ENCODE peak calls at places on chromosome 9, in ten cellular contexts. C, B, D, H, L, O, E, S, P and T are unnamed samples.

GRCh38 chr9:86580688-86581087 is 226.5 kb upstream of the TUT7 start:
- DNase-seq in D (no peak), S (no peak), E (no peak), C (no peak), L (no peak), O (no peak), P (peak), H (no peak), B (no peak), T (no peak)

GRCh38 chr9:33823801-33824200 is 6.8 kb downstream of the UBE2R2 start:
- DNase-seq in C (no peak), B (no peak), D (no peak), H (no peak), P (no peak), S (no peak), L (no peak), E (no peak), O (no peak), T (no peak)

GRCh38 chr9:121455527-121456239 is 44.0 kb downstream of the GGTA1 start:
- DNase-seq in L (no peak), O (no peak), C (no peak), E (no peak), D (no peak), P (no peak), B (no peak), S (no peak), H (no peak), T (no peak)

GRCh38 chr9:34719021-34719768 is 9.3 kb upstream of the CCL21 start:
- DNase-seq in D (no peak), E (peak), O (no peak), P (no peak), S (no peak), H (no peak), B (no peak), L (no peak), C (no peak), T (peak)

GRCh38 chr9:133897675-133898074 is 94.4 kb downstream of the VAV2 start:
- DNase-seq in C (no peak), P (no peak), O (no peak), B (no peak), H (no peak), D (no peak), L (no peak), S (no peak), E (no peak), T (no peak)

GRCh38 chr9:120412425-120412951 is 167.5 kb downstream of the CDK5RAP2 start:
- DNase-seq in O (peak), L (no peak), P (peak), C (no peak), E (peak), D (peak), S (peak), B (peak), H (peak), T (no peak)

GRCh38 chr9:117247271-117247670 is 167.6 kb downstream of the ASTN2 start:
- DNase-seq in H (no peak), B (peak), C (no peak), O (no peak), D (no peak), P (no peak), S (peak), L (no peak), E (peak), T (no peak)

GRCh38 chr9:37862530-37862929 is 41.4 kb downstream of the SLC25A51 start:
- DNase-seq in C (no peak), S (no peak), E (no peak), L (no peak), P (no peak), O (no peak), B (no peak), H (no peak), D (no peak), T (no peak)

GRCh38 chr9:95822583-95823431 is 52.7 kb upstream of the ERCC6L2 start:
- DNase-seq in E (no peak), C (no peak), O (peak), B (peak), P (peak), H (peak), L (no peak), S (peak), D (peak), T (no peak)

GRCh38 chr9:3868012-3868411 is 342.2 kb upstream of the RFX3 start:
- DNase-seq in C (no peak), E (no peak), H (no peak), P (peak), O (no peak), L (no peak), S (no peak), B (no peak), D (no peak), T (no peak)

GRCh38 chr9:113178087-113178486 is 27.3 kb downstream of the SLC31A2 start:
- DNase-seq in H (peak), B (no peak), C (no peak), P (peak), L (no peak), E (no peak), S (no peak), O (peak), D (no peak), T (no peak)

GRCh38 chr9:131645078-131645776 is 94.6 kb downstream of the RAPGEF1 start:
- DNase-seq in L (no peak), B (no peak), O (peak), P (no peak), S (no peak), H (no peak), D (no peak), E (no peak), C (no peak), T (no peak)

GRCh38 chr9:22036866-22037626 is 27.9 kb upstream of the CDKN2B start:
- DNase-seq in L (no peak), H (peak), D (no peak), P (peak), C (no peak), B (no peak), S (no peak), E (no peak), O (no peak), T (no peak)

GRCh38 chr9:34249274-34249673 is 70.4 kb downstream of the UBAP1 start:
- DNase-seq in C (no peak), E (no peak), H (no peak), O (no peak), D (no peak), B (no peak), S (no peak), P (no peak), L (no peak), T (no peak)

GRCh38 chr9:87148391-87149237 is 201.3 kb upstream of the GAS1 start:
- DNase-seq in D (no peak), H (peak), C (peak), S (peak), E (peak), B (peak), L (peak), P (peak), O (peak), T (peak)

GRCh38 chr9:133714606-133715294 is 23.4 kb downstream of the SARDH start:
- DNase-seq in O (no peak), H (peak), S (peak), D (no peak), B (peak), E (peak), L (no peak), P (peak), C (peak), T (no peak)

GRCh38 chr9:87540444-87541105 is 42.9 kb downstream of the DAPK1 start:
- DNase-seq in B (no peak), D (no peak), P (no peak), S (no peak), C (no peak), L (no peak), E (no peak), H (no peak), O (no peak), T (peak)

GRCh38 chr9:123354806-123355508 is 1.0 kb upstream of the CRB2 start:
- DNase-seq in L (no peak), P (no peak), S (no peak), C (no peak), B (no peak), O (no peak), E (peak), H (no peak), D (no peak), T (no peak)

GRCh38 chr9:122468735-122469134 is 9.0 kb downstream of the OR1J1 start:
- DNase-seq in H (peak), B (no peak), E (no peak), D (peak), C (no peak), O (peak), L (no peak), P (peak), S (no peak), T (no peak)

GRCh38 chr9:87753313-87753712 is 27.4 kb downstream of the CTSL start:
- DNase-seq in L (no peak), B (no peak), E (no peak), O (no peak), D (no peak), P (no peak), H (no peak), S (no peak), C (no peak), T (no peak)

GRCh38 chr9:5560439-5560838 is 50.1 kb downstream of the PDCD1LG2 start:
- DNase-seq in H (no peak), L (no peak), P (no peak), O (no peak), C (no peak), E (no peak), B (no peak), S (no peak), D (no peak), T (no peak)

GRCh38 chr9:31700252-31701045 is 684.0 kb upstream of the ACO1 start:
- DNase-seq in H (no peak), D (no peak), B (peak), S (no peak), O (no peak), E (no peak), C (no peak), P (no peak), L (no peak), T (no peak)

GRCh38 chr9:110918316-110919054 is 119.8 kb downstream of the LPAR1 start:
- DNase-seq in C (no peak), P (peak), H (peak), L (no peak), D (peak), S (no peak), E (no peak), B (peak), O (peak), T (no peak)

GRCh38 chr9:16619897-16620296 is 250.6 kb downstream of the BNC2 start:
- DNase-seq in D (no peak), C (no peak), L (no peak), O (no peak), E (no peak), P (no peak), B (no peak), H (no peak), S (no peak), T (no peak)

GRCh38 chr9:20604561-20604960 is 17.7 kb downstream of the MLLT3 start:
- DNase-seq in P (peak), L (no peak), O (no peak), H (peak), B (no peak), E (no peak), S (no peak), C (no peak), D (no peak), T (no peak)

GRCh38 chr9:90659626-90660364 is 17.2 kb upstream of the DIRAS2 start:
- DNase-seq in E (no peak), D (no peak), O (peak), C (no peak), B (peak), S (no peak), P (peak), H (peak), L (no peak), T (no peak)

GRCh38 chr9:79542735-79543504 is 28.8 kb upstream of the TLE4 start:
- DNase-seq in E (peak), S (no peak), B (no peak), H (no peak), P (no peak), L (no peak), D (no peak), O (no peak), C (no peak), T (no peak)

GRCh38 chr9:121865884-121866283 is 214.4 kb downstream of the DAB2IP start:
- DNase-seq in L (no peak), B (no peak), E (no peak), O (no peak), S (no peak), C (no peak), P (no peak), D (no peak), H (no peak), T (no peak)

GRCh38 chr9:71003346-71003745 is 118.1 kb downstream of the TRPM3 start:
- DNase-seq in L (no peak), S (no peak), P (no peak), H (no peak), B (peak), D (no peak), E (no peak), O (no peak), C (no peak), T (no peak)

GRCh38 chr9:87445646-87446045 is 52.0 kb upstream of the DAPK1 start:
- DNase-seq in D (no peak), L (peak), P (peak), H (peak), B (peak), C (peak), O (no peak), E (peak), S (peak), T (no peak)

GRCh38 chr9:82295177-82295576 is 306.6 kb downstream of the SPATA31D1 start:
- DNase-seq in D (no peak), H (no peak), B (no peak), O (no peak), L (no peak), E (no peak), P (no peak), S (no peak), C (no peak), T (no peak)

GRCh38 chr9:94948567-94949235 is 222.2 kb downstream of the AOPEP start:
- DNase-seq in H (no peak), B (peak), O (no peak), E (no peak), P (peak), D (no peak), L (no peak), S (no peak), C (no peak), T (no peak)

DNA sequence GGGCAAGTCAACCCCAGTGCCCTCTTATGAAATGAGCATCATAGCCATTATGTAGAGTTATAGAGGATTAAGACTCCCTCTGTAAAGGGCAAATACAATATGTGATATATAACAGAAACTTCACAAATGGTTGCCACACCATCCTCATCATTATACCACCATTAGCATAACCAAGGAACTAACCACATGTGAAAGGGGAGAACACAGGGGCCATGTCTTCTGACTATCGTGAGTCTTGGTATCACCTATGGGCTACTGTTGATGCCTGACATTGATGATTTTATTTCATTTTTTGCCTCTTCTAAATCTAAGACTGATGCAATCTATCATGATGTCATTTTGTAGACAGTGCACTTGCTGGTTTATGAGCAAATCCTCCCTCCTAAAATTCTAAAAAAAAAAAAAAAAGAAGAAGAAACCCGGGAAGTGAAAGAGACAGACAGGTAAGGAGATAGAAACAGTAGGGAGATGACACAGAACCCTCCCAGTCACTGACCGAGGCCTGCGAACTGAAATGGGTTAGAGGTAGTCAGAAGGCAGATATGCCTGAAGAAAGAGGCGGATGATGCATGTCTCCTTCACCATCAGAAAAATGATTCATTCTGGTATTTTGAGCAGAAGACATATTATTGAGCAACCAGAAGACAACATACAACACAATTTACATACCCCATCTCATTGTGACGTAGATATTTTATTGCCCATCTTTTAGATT is 266.0 kb downstream of the DMAC1 start:
- DNase-seq in P (no peak), E (no peak), C (no peak), S (no peak), L (no peak), B (no peak), O (no peak), H (no peak), D (no peak), T (no peak)
- TF ChIP-seq CTCF in P (no peak), E (no peak), C (no peak), S (no peak), L (no peak), B (no peak), O (no peak), H (no peak), D (no peak), T (no peak)

GRCh38 chr9:109862452-109862851 is 82.5 kb downstream of the PALM2AKAP2 start:
- DNase-seq in C (no peak), P (no peak), S (no peak), L (no peak), E (no peak), H (no peak), B (no peak), O (no peak), D (no peak), T (no peak)
- TF ChIP-seq CTCF in C (no peak), P (no peak), S (no peak), L (no peak), E (peak), H (no peak), B (no peak), O (peak), D (no peak), T (no peak)

DNA sequence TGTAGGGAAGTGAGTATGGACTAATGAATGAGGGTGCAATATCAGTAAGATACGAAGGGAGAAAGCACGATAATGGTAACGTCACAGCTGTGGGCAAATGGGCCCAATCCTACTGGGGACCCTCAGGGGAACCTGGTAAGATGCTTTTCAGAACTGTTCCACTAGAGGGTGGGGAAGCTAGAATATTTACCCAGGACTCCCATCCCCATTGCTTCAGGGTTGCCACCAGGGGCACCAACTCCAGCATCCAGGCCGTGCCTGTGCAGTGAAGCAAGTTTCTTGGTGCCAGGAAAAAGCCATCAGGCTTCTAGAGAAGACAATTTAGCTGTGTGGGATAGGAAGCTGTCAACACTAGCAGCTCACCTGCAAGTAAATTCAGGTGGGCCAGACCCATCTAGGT is 409.3 kb downstream of the AGTPBP1 start:
- DNase-seq in D (no peak), H (no peak), S (no peak), O (no peak), E (peak), P (no peak), L (no peak), B (peak), C (no peak), T (no peak)
- TF ChIP-seq CTCF in D (no peak), H (no peak), S (no peak), O (no peak), E (peak), P (no peak), L (no peak), B (no peak), C (peak), T (peak)

GRCh38 chr9:130110166-130110565 is 56.5 kb downstream of the GPR107 start:
- DNase-seq in H (no peak), S (no peak), E (peak), P (no peak), D (no peak), B (no peak), L (no peak), O (no peak), C (no peak), T (no peak)
- TF ChIP-seq CTCF in H (no peak), S (no peak), E (peak), P (peak), D (peak), B (no peak), L (no peak), O (peak), C (no peak), T (peak)

DNA sequence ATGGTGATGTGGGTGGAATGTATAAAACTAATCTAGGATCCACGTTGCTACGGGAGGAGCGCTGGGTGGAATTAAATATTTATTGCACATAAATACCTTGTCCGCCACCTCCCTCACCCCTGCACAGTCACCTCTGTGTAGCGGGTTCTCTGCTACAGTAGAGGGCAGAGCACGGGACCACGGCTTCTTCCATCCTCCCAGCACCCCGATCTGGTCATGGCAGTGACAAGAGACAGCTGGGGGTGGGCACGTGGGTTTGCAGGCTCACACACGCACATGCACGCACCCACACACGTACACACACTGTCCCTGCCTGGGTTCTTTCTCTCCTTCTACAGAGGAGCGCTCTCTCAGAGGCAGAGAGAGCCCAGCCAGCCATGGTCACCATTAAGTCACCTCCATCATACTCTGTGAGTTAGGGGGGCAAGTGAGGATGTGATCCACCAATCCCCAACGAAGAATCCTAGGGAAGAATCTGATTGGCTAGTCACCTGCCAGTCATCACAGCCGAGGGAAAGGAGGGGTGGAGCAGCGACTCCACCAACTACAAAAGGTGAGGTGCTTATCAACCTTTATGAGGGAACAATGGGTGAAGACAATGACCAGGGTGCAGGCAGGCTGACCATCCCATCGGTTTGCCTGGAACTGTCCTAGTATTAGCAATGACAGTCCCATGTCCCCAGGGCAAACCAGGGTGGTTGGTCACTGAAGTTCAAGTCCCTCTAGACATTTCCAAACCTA is 18.5 kb upstream of the FCN1 start:
- DNase-seq in S (no peak), C (no peak), H (no peak), O (no peak), D (no peak), L (no peak), E (no peak), B (no peak), P (no peak), T (no peak)
- TF ChIP-seq CTCF in S (no peak), C (no peak), H (no peak), O (no peak), D (no peak), L (no peak), E (no peak), B (no peak), P (no peak), T (no peak)

GRCh38 chr9:125701351-125701750 is 5.7 kb downstream of the MAPKAP1 start:
- DNase-seq in H (no peak), C (no peak), O (peak), B (peak), L (no peak), D (no peak), E (peak), P (peak), S (no peak), T (no peak)

GRCh38 chr9:125703662-125704061 is 3.3 kb downstream of the MAPKAP1 start:
- DNase-seq in E (no peak), C (no peak), L (no peak), S (no peak), D (no peak), P (no peak), B (no peak), H (no peak), O (no peak), T (no peak)

GRCh38 chr9:125705893-125706292 is 1.1 kb downstream of the MAPKAP1 start:
- DNase-seq in H (no peak), E (no peak), O (no peak), S (no peak), D (no peak), C (no peak), P (no peak), L (no peak), B (no peak), T (no peak)

GRCh38 chr9:125706661-125707539 is at the start of gene MAPKAP1:
- DNase-seq in D (peak), B (peak), P (peak), E (peak), C (peak), O (peak), H (peak), S (peak), L (peak), T (peak)
- TF ChIP-seq CTCF in D (no peak), B (no peak), P (no peak), E (peak), C (no peak), O (no peak), H (no peak), S (no peak), L (no peak), T (no peak)

GRCh38 chr9:136853596-136854112 is 1.5 kb downstream of the MAMDC4 start:
- DNase-seq in S (no peak), C (no peak), D (no peak), O (no peak), B (no peak), P (no peak), L (no peak), E (peak), H (no peak), T (no peak)
- TF ChIP-seq CTCF in S (no peak), C (no peak), D (no peak), O (no peak), B (no peak), P (no peak), L (no peak), E (peak), H (no peak), T (no peak)

GRCh38 chr9:136925414-136926153 is 19.0 kb downstream of the FBXW5 start:
- DNase-seq in O (no peak), D (no peak), P (no peak), E (no peak), C (peak), B (no peak), L (no peak), S (peak), H (no peak), T (no peak)
- TF ChIP-seq CTCF in O (peak), D (no peak), P (no peak), E (peak), C (no peak), B (no peak), L (no peak), S (no peak), H (no peak), T (no peak)

GRCh38 chr9:108125541-108125940 is 636.0 kb upstream of the KLF4 start:
- DNase-seq in P (no peak), E (peak), S (no peak), H (no peak), O (no peak), D (no peak), L (no peak), B (peak), C (no peak), T (no peak)
- TF ChIP-seq CTCF in P (no peak), E (peak), S (no peak), H (peak), O (peak), D (peak), L (no peak), B (peak), C (peak), T (peak)